ENCODE peak calls at places on chromosomes 6 and 20, in nine cellular contexts. E is GM10248; T is SW 1271; C is HTR-8/SVneo; S is CD8-positive, alpha-beta T cell; I is activated naive CD8-positive, alpha-beta T cell treated with anti-CD3 and anti-CD28 coated beads for 36 hours; V is GF-D8; P is mammary epithelial cell; L is brain microvascular endothelial cell. J is an unnamed sample.

GRCh38 chr6:112502348-112503130 is 155.4 kb downstream of the RFPL4B start:
- DNase-seq in E (no peak), T (peak), C (peak), S (no peak), I (no peak), V (no peak), P (no peak), L (no peak), J (peak)

GRCh38 chr6:38554700-38555413 is 84.9 kb downstream of the BTBD9 start:
- DNase-seq in E (no peak), T (no peak), C (peak), S (no peak), I (no peak), V (no peak), P (peak), L (peak), J (peak)

GRCh38 chr6:159311618-159312017 is 142.4 kb downstream of the FNDC1 start:
- DNase-seq in E (no peak), T (no peak), C (no peak), S (no peak), I (no peak), V (no peak), P (peak), L (no peak), J (peak)

GRCh38 chr6:116278853-116279231 is 888 bp downstream of the TSPYL1 start:
- DNase-seq in E (no peak), T (no peak), C (no peak), S (peak), I (peak), V (no peak), P (no peak), L (no peak), J (peak)

GRCh38 chr6:33254591-33254990 is 17.1 kb downstream of the VPS52 start:
- DNase-seq in E (no peak), T (no peak), C (no peak), S (no peak), I (no peak), V (no peak), P (peak), L (no peak), J (no peak)

GRCh38 chr6:90403489-90404381 is 107.1 kb upstream of the BACH2 start:
- DNase-seq in E (no peak), T (no peak), C (peak), S (no peak), I (no peak), V (peak), P (peak), L (peak), J (no peak)

GRCh38 chr6:49915035-49915434 is 48.7 kb upstream of the CRISP1 start:
- DNase-seq in E (no peak), T (no peak), C (no peak), S (no peak), I (no peak), V (no peak), P (no peak), L (no peak), J (peak)

GRCh38 chr6:35725721-35726438 is 11.0 kb upstream of the ARMC12 start:
- DNase-seq in E (no peak), T (no peak), C (no peak), S (no peak), I (no peak), V (peak), P (peak), L (peak), J (peak)

GRCh38 chr6:25193865-25194679 is 85.1 kb upstream of the CARMIL1 start:
- DNase-seq in E (no peak), T (no peak), C (no peak), S (no peak), I (no peak), V (no peak), P (no peak), L (no peak), J (no peak)

GRCh38 chr6:138099832-138100231 is 7.4 kb downstream of the PERP start:
- DNase-seq in E (no peak), T (no peak), C (no peak), S (no peak), I (no peak), V (no peak), P (peak), L (peak), J (no peak)

GRCh38 chr6:26459023-26459810 is 1.5 kb downstream of the BTN2A1 start:
- DNase-seq in E (no peak), T (no peak), C (no peak), S (no peak), I (no peak), V (no peak), P (peak), L (no peak), J (no peak)

GRCh38 chr6:169967687-169968086 is 216.3 kb downstream of the ERMARD start:
- DNase-seq in E (no peak), T (no peak), C (no peak), S (no peak), I (no peak), V (no peak), P (no peak), L (no peak), J (no peak)

GRCh38 chr6:45487645-45488044 is 109.9 kb upstream of the SUPT3H start:
- DNase-seq in E (no peak), T (no peak), C (no peak), S (no peak), I (no peak), V (no peak), P (no peak), L (no peak), J (no peak)

GRCh38 chr6:35757461-35758123 is 18.8 kb upstream of the CLPSL2 start:
- DNase-seq in E (peak), T (peak), C (peak), S (no peak), I (no peak), V (no peak), P (no peak), L (peak), J (no peak)

GRCh38 chr20:46808565-46808964 is 86.1 kb upstream of the EYA2 start:
- DNase-seq in E (no peak), T (no peak), C (no peak), S (no peak), I (no peak), V (no peak), P (no peak), L (no peak), J (peak)

GRCh38 chr6:5112065-5112799 is 27.1 kb downstream of the PPP1R3G start:
- DNase-seq in E (no peak), T (no peak), C (peak), S (no peak), I (no peak), V (no peak), P (peak), L (peak), J (no peak)

GRCh38 chr6:112927641-112928040 is 580.5 kb downstream of the RFPL4B start:
- DNase-seq in E (no peak), T (no peak), C (no peak), S (no peak), I (no peak), V (no peak), P (no peak), L (no peak), J (no peak)

GRCh38 chr6:107879912-107880311 is 55.8 kb upstream of the SCML4 start:
- DNase-seq in E (no peak), T (no peak), C (no peak), S (no peak), I (no peak), V (no peak), P (no peak), L (no peak), J (no peak)

GRCh38 chr20:2151805-2152727 is 50.4 kb downstream of the STK35 start:
- DNase-seq in E (no peak), T (no peak), C (peak), S (no peak), I (no peak), V (no peak), P (peak), L (no peak), J (peak)

GRCh38 chr6:112019619-112020018 is 34.3 kb upstream of the CCN6 start:
- DNase-seq in E (no peak), T (no peak), C (no peak), S (no peak), I (no peak), V (no peak), P (no peak), L (no peak), J (no peak)

GRCh38 chr6:130713144-130713543 is 114.1 kb upstream of the SMLR1 start:
- DNase-seq in E (no peak), T (no peak), C (no peak), S (no peak), I (no peak), V (no peak), P (no peak), L (no peak), J (peak)

GRCh38 chr6:35094183-35094582 is 47.0 kb downstream of the TCP11 start:
- DNase-seq in E (no peak), T (no peak), C (no peak), S (no peak), I (no peak), V (no peak), P (no peak), L (no peak), J (no peak)

GRCh38 chr20:8940311-8940710 is 128.6 kb upstream of the PLCB4 start:
- DNase-seq in E (no peak), T (no peak), C (no peak), S (no peak), I (no peak), V (no peak), P (no peak), L (no peak), J (peak)

GRCh38 chr6:89082439-89082838 is 1.9 kb downstream of the PNRC1 start:
- DNase-seq in E (no peak), T (peak), C (no peak), S (no peak), I (no peak), V (no peak), P (peak), L (peak), J (peak)

GRCh38 chr6:45965787-45966186 is 49.9 kb downstream of the CLIC5 start:
- DNase-seq in E (no peak), T (peak), C (peak), S (no peak), I (no peak), V (no peak), P (peak), L (peak), J (peak)

GRCh38 chr6:17986656-17987575 is 519 bp downstream of the KIF13A start:
- DNase-seq in E (peak), T (peak), C (peak), S (no peak), I (peak), V (peak), P (peak), L (peak), J (peak)

GRCh38 chr6:37694259-37694658 is 3.4 kb downstream of the MDGA1 start:
- DNase-seq in E (no peak), T (no peak), C (no peak), S (no peak), I (no peak), V (no peak), P (no peak), L (no peak), J (no peak)

GRCh38 chr6:128519132-128519930 is 1.1 kb downstream of the PTPRK start:
- DNase-seq in E (peak), T (peak), C (peak), S (peak), I (peak), V (no peak), P (peak), L (no peak), J (peak)

J was measured in DMS53.